ENCODE peak calls at places on chromosomes 11 and 22, in six cellular contexts. J, D, M, W, I and E are unnamed samples.

GRCh38 chr11:110147965-110148709 is 54.9 kb downstream of the ZC3H12C start:
- DNase-seq in J (no peak), D (peak), M (no peak), W (no peak), I (no peak), E (no peak)

GRCh38 chr22:32037236-32037635 is 5.8 kb upstream of the SLC5A1 start:
- DNase-seq in J (no peak), D (no peak), M (no peak), W (no peak), I (no peak), E (no peak)

GRCh38 chr11:12070446-12071267 is 39.7 kb upstream of the MICAL2 start:
- DNase-seq in J (no peak), D (no peak), M (peak), W (peak), I (no peak), E (no peak)

GRCh38 chr11:71323876-71324526 is 71.6 kb upstream of the SHANK2 start:
- DNase-seq in J (no peak), D (no peak), M (peak), W (peak), I (no peak), E (no peak)

GRCh38 chr11:79937935-79938334 is 497.1 kb upstream of the TENM4 start:
- DNase-seq in J (no peak), D (no peak), M (no peak), W (no peak), I (no peak), E (no peak)

GRCh38 chr11:106457727-106458126 is 380.3 kb downstream of the AASDHPPT start:
- DNase-seq in J (no peak), D (peak), M (no peak), W (no peak), I (no peak), E (no peak)

GRCh38 chr22:46377566-46378498 is 42.3 kb downstream of the TRMU start:
- DNase-seq in J (peak), D (no peak), M (no peak), W (peak), I (no peak), E (no peak)

GRCh38 chr11:110896358-110896757 is 184.1 kb upstream of the ARHGAP20 start:
- DNase-seq in J (no peak), D (peak), M (no peak), W (no peak), I (no peak), E (no peak)

GRCh38 chr22:44685384-44686056 is 16.5 kb upstream of the PRR5 start:
- DNase-seq in J (peak), D (no peak), M (no peak), W (peak), I (no peak), E (peak)

GRCh38 chr22:45529966-45530575 is 27.4 kb downstream of the FBLN1 start:
- DNase-seq in J (no peak), D (peak), M (no peak), W (no peak), I (no peak), E (no peak)

GRCh38 chr11:117969160-117969991 is 16.8 kb upstream of the IL10RA start:
- DNase-seq in J (no peak), D (no peak), M (no peak), W (no peak), I (no peak), E (no peak)

GRCh38 chr22:50699754-50700386 is 27.2 kb downstream of the SHANK3 start:
- DNase-seq in J (peak), D (no peak), M (peak), W (no peak), I (no peak), E (no peak)

GRCh38 chr22:21025763-21026755 is 6.3 kb downstream of the SLC7A4 start:
- DNase-seq in J (no peak), D (no peak), M (no peak), W (no peak), I (no peak), E (no peak)

GRCh38 chr11:119101367-119101758 is 290 bp downstream of the DPAGT1 start:
- DNase-seq in J (no peak), D (no peak), M (no peak), W (no peak), I (peak), E (no peak)

GRCh38 chr11:70580036-70580805 is 181.9 kb downstream of the CTTN start:
- DNase-seq in J (peak), D (no peak), M (no peak), W (no peak), I (no peak), E (no peak)

GRCh38 chr11:19551454-19551853 is 161.2 kb upstream of the NAV2 start:
- DNase-seq in J (no peak), D (no peak), M (no peak), W (no peak), I (no peak), E (no peak)

GRCh38 chr11:37916331-37916730 is 1318.3 kb upstream of the RAG2 start:
- DNase-seq in J (no peak), D (no peak), M (no peak), W (no peak), I (no peak), E (no peak)

GRCh38 chr11:61147271-61147670 is 14.0 kb downstream of the VPS37C start:
- DNase-seq in J (no peak), D (no peak), M (no peak), W (no peak), I (no peak), E (no peak)

GRCh38 chr11:115760528-115760837 is 256.3 kb upstream of the CADM1 start:
- DNase-seq in J (peak), D (no peak), M (no peak), W (no peak), I (no peak), E (no peak)

GRCh38 chr11:48081151-48082010 is 101.0 kb downstream of the PTPRJ start:
- DNase-seq in J (no peak), D (no peak), M (peak), W (peak), I (peak), E (peak)

GRCh38 chr11:6542727-6543126 is 45.6 kb downstream of the DNHD1 start:
- DNase-seq in J (no peak), D (no peak), M (no peak), W (no peak), I (no peak), E (no peak)

GRCh38 chr11:9574806-9575530 is 1.5 kb downstream of the WEE1 start:
- DNase-seq in J (peak), D (peak), M (peak), W (peak), I (peak), E (no peak)

GRCh38 chr22:34105461-34106062 is 185.3 kb upstream of the LARGE1 start:
- DNase-seq in J (peak), D (no peak), M (no peak), W (peak), I (peak), E (no peak)

GRCh38 chr11:67646535-67647336 is 3.8 kb downstream of the ACY3 start:
- DNase-seq in J (no peak), D (no peak), M (no peak), W (peak), I (no peak), E (no peak)

GRCh38 chr11:74559110-74559933 is 33.1 kb upstream of the POLD3 start:
- DNase-seq in J (no peak), D (no peak), M (no peak), W (no peak), I (peak), E (no peak)

DNA sequence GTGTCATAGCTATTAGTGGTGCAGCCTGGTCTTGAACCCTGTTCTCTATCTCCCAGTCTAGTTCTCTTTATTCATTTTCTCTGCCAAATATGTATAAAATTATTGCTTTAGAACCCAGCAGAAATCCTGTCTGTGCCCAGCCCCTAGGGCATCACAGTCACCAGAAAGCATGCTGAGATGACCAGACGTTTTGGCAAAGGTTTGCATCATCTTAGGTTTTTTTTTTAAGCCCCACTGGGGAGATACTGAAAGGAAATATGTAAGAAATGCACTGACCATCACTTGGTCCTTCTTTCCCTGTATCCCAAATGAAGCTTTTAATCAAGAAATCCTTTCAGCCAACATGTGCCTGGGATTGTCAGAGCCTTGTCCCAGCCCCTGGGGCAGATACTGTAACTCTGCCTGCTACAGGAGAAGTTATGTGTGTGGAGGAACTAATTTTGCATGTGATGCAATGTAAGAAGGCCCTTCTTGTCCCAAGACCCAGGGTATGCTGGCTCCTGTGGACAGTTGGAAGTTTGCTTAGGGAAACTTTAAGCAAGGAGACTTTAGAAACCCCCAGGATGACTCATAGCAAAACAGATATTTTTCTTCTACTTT is 65.5 kb downstream of the PPFIBP2 start:
- DNase-seq in J (no peak), D (no peak), M (no peak), W (no peak), I (no peak), E (no peak)
- H3K4me3 ChIP-seq in J (no peak), D (no peak), M (no peak), W (peak), I (no peak), E (no peak)

DNA sequence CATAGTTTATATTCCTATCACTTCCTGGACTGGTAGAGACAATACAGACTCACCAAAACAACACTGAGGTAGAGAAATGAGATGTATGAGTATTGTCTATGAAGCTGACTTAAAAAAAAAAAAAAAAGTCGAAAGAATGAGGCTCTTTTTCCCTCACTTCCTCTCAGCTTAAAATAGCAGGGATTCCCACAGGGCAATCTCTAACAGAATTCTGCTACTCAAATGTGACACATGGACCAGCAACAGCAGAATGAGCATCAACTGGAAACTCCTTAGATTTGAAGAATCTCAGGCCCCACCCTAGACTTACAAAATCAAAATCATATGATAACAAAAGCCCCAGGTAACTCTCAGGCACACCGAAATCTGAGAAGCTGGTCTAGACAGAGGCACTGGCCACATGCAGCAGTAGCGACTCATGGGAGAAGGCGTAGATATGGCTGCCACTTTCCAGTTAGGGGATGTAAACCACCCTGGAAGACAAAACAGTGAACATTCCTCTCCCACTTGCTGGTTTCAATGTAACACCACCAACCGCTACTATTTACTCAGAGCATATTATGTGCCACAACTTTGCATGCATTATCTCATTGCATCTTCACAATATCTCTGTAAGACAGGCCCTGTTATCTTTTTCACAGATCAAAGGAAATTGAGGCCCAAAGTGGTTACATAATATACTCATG is 128.0 kb downstream of the RBFOX2 start:
- DNase-seq in J (no peak), D (no peak), M (no peak), W (no peak), I (no peak), E (no peak)
- H3K27ac ChIP-seq in J (no peak), D (no peak), M (no peak), W (no peak), I (no peak), E (no peak)

GRCh38 chr11:102589047-102589459 is 36.1 kb downstream of the MMP20 start:
- DNase-seq in J (no peak), D (no peak), M (no peak), W (no peak), I (no peak), E (no peak)

GRCh38 chr11:102591160-102591718 is 33.9 kb downstream of the MMP20 start:
- DNase-seq in J (no peak), D (no peak), M (no peak), W (no peak), I (no peak), E (no peak)

GRCh38 chr11:102596578-102596977 is 28.6 kb downstream of the MMP20 start:
- DNase-seq in J (no peak), D (no peak), M (no peak), W (no peak), I (no peak), E (no peak)

GRCh38 chr11:102590646-102591045 is 34.5 kb downstream of the MMP20 start:
- DNase-seq in J (no peak), D (no peak), M (no peak), W (no peak), I (no peak), E (no peak)

GRCh38 chr11:102592634-102593581 is 32.2 kb downstream of the MMP20 start:
- DNase-seq in J (peak), D (no peak), M (no peak), W (peak), I (no peak), E (no peak)
- TF ChIP-seq CTCF in J (peak), D (peak), M (no peak), W (peak), I (no peak), E (no peak)

GRCh38 chr11:75603791-75604736 is 42.0 kb downstream of the SERPINH1 start:
- DNase-seq in J (no peak), D (peak), M (no peak), W (no peak), I (no peak), E (no peak)
- H3K4me3 ChIP-seq in J (no peak), D (no peak), M (no peak), W (no peak), I (no peak), E (no peak)